ENCODE peak calls at places on chromosomes 13 and 19, in five cellular contexts. One of them, this sample, is unnamed. For H3K4me1, the result is how much of the 10 kb centered on the place peaks cover.

GRCh38 chr19:40639638-40639982 is 38.4 kb downstream of the LTBP4 start:
- DNase-seq in heart left ventricle: no peak
- DNase-seq in IMR-90: no peak
- DNase-seq in ovary: no peak
- DNase-seq in tibial nerve: no peak
- DNase-seq in this sample: no peak

GRCh38 chr19:16524991-16525734 is 17.1 kb downstream of the CHERP start:
- DNase-seq in heart left ventricle: no peak
- DNase-seq in IMR-90: no peak
- DNase-seq in ovary: no peak
- DNase-seq in tibial nerve: no peak
- DNase-seq in this sample: no peak

GRCh38 chr19:43997631-43998290 is 5.0 kb upstream of the ZNF230 start:
- DNase-seq in heart left ventricle: no peak
- DNase-seq in IMR-90: peak
- DNase-seq in ovary: no peak
- DNase-seq in tibial nerve: no peak
- DNase-seq in this sample: no peak

GRCh38 chr13:75226755-75227435 is 255.1 kb downstream of the TBC1D4 start:
- DNase-seq in heart left ventricle: no peak
- DNase-seq in IMR-90: peak
- DNase-seq in ovary: no peak
- DNase-seq in tibial nerve: no peak
- DNase-seq in this sample: no peak

GRCh38 chr19:20244356-20244755 is 77.3 kb downstream of the ZNF486 start:
- DNase-seq in heart left ventricle: no peak
- DNase-seq in IMR-90: no peak
- DNase-seq in ovary: no peak
- DNase-seq in tibial nerve: no peak
- DNase-seq in this sample: no peak

GRCh38 chr13:114108894-114109293 is 23.5 kb downstream of the RASA3 start:
- DNase-seq in heart left ventricle: no peak
- DNase-seq in IMR-90: no peak
- DNase-seq in ovary: peak
- DNase-seq in tibial nerve: peak
- DNase-seq in this sample: peak

GRCh38 chr13:23790591-23791170 is 98.5 kb downstream of the MIPEP start:
- DNase-seq in heart left ventricle: no peak
- DNase-seq in IMR-90: peak
- DNase-seq in ovary: no peak
- DNase-seq in tibial nerve: no peak
- DNase-seq in this sample: no peak

GRCh38 chr19:6753178-6754031 is 13.8 kb downstream of the SH2D3A start:
- DNase-seq in heart left ventricle: peak
- DNase-seq in IMR-90: peak
- DNase-seq in ovary: peak
- DNase-seq in tibial nerve: peak
- DNase-seq in this sample: peak

GRCh38 chr13:25190256-25190655 is 18.2 kb upstream of the AMER2 start:
- DNase-seq in heart left ventricle: no peak
- DNase-seq in IMR-90: no peak
- DNase-seq in ovary: no peak
- DNase-seq in tibial nerve: no peak
- DNase-seq in this sample: no peak

GRCh38 chr13:110807546-110807945 is 94.0 kb downstream of the ING1 start:
- DNase-seq in heart left ventricle: no peak
- DNase-seq in IMR-90: no peak
- DNase-seq in ovary: no peak
- DNase-seq in tibial nerve: no peak
- DNase-seq in this sample: no peak

GRCh38 chr13:29435125-29435911 is 160.2 kb downstream of the SLC7A1 start:
- DNase-seq in heart left ventricle: no peak
- DNase-seq in IMR-90: peak
- DNase-seq in ovary: no peak
- DNase-seq in tibial nerve: no peak
- DNase-seq in this sample: peak

GRCh38 chr13:61414686-61415664 is 674 bp downstream of the PCDH20 start:
- DNase-seq in heart left ventricle: peak
- DNase-seq in IMR-90: no peak
- DNase-seq in ovary: no peak
- DNase-seq in tibial nerve: no peak
- DNase-seq in this sample: no peak

GRCh38 chr13:61414136-61414535 is 1.5 kb downstream of the PCDH20 start:
- DNase-seq in heart left ventricle: no peak
- DNase-seq in IMR-90: no peak
- DNase-seq in ovary: no peak
- DNase-seq in tibial nerve: no peak
- DNase-seq in this sample: no peak

GRCh38 chr13:61413572-61413971 is 2.1 kb downstream of the PCDH20 start:
- DNase-seq in heart left ventricle: no peak
- DNase-seq in IMR-90: no peak
- DNase-seq in ovary: no peak
- DNase-seq in tibial nerve: no peak
- DNase-seq in this sample: no peak

GRCh38 chr13:61417171-61417570 is 1.5 kb upstream of the PCDH20 start:
- DNase-seq in heart left ventricle: no peak
- DNase-seq in IMR-90: no peak
- DNase-seq in ovary: no peak
- DNase-seq in tibial nerve: no peak
- DNase-seq in this sample: no peak

GRCh38 chr13:61415749-61416148 is at the start of gene PCDH20:
- DNase-seq in heart left ventricle: no peak
- DNase-seq in IMR-90: no peak
- DNase-seq in ovary: no peak
- DNase-seq in tibial nerve: no peak
- DNase-seq in this sample: no peak
- H3K27ac ChIP-seq in heart left ventricle: no peak
- H3K27ac ChIP-seq in IMR-90: no peak
- H3K27ac ChIP-seq in ovary: no peak
- H3K27ac ChIP-seq in tibial nerve: no peak
- H3K27ac ChIP-seq in this sample: no peak

DNA sequence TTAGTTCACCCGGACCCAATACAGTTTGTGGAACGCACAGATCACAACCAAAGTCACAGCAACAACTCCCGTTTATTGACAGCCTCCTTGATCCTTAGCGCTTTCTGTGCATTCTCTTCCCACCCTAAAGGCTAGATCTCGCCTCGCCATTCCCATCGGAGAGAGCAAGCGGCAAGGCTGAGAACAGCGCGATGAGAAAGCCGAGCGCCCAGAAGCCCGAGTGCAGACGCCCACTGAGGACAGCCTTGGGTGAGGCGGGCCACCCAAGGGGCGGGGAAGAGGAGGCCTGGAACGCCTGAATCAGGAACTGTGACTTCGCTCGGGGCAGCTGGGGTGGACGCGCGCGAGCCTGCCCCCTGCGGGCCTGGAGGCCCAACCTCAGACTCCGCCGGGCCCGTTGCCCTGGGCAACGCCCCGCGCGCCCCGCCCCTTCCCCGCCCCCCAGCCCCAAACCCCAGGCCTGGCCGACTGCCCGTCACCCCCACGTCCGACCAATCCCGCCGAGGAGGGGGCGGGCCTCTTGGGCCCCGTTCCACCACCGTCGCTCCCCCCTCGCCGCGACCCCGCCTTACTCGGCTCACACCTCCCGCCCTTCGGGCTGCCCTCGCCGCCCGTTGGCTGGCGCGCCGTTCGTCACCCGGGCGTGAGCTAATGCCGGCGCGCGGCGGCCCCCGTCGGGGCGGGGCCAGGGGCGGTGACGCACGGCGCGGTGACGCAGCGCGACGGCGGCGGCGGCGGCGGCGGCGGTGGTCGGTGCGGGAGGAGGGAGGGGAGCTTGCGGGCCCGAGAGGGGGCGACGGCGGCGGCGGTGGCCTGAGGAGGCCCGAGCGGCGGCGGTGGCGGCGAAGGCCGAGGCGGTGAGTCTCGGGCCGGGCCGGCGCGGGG is at the start of gene SAMD4B:
- DNase-seq in heart left ventricle: peak
- DNase-seq in IMR-90: peak
- DNase-seq in ovary: peak
- DNase-seq in tibial nerve: peak
- DNase-seq in this sample: peak
- TF ChIP-seq POLR2A in heart left ventricle: peak
- TF ChIP-seq POLR2A in IMR-90: peak
- TF ChIP-seq POLR2A in ovary: peak
- TF ChIP-seq POLR2A in tibial nerve: peak
- TF ChIP-seq POLR2A in this sample: peak

GRCh38 chr19:32219392-32219791 is 126.0 kb upstream of the ZNF507 start:
- DNase-seq in heart left ventricle: no peak
- DNase-seq in IMR-90: no peak
- DNase-seq in ovary: no peak
- DNase-seq in tibial nerve: no peak
- DNase-seq in this sample: no peak
- H3K4me1 ChIP-seq in heart left ventricle: under half
- H3K4me1 ChIP-seq in IMR-90: under half
- H3K4me1 ChIP-seq in ovary: under half
- H3K4me1 ChIP-seq in tibial nerve: under half
- H3K4me1 ChIP-seq in this sample: under half

GRCh38 chr13:40895207-40895606 is 105.8 kb downstream of the SLC25A15 start:
- DNase-seq in heart left ventricle: no peak
- DNase-seq in IMR-90: no peak
- DNase-seq in ovary: no peak
- DNase-seq in tibial nerve: no peak
- DNase-seq in this sample: no peak
- H3K27ac ChIP-seq in heart left ventricle: no peak
- H3K27ac ChIP-seq in IMR-90: no peak
- H3K27ac ChIP-seq in ovary: no peak
- H3K27ac ChIP-seq in tibial nerve: no peak
- H3K27ac ChIP-seq in this sample: no peak

GRCh38 chr19:34454685-34455084 is 26.5 kb downstream of the UBA2 start:
- DNase-seq in heart left ventricle: no peak
- DNase-seq in IMR-90: no peak
- DNase-seq in ovary: no peak
- DNase-seq in tibial nerve: no peak
- DNase-seq in this sample: no peak
- TF ChIP-seq POLR2A in heart left ventricle: no peak
- TF ChIP-seq POLR2A in IMR-90: no peak
- TF ChIP-seq POLR2A in ovary: no peak
- TF ChIP-seq POLR2A in tibial nerve: no peak
- TF ChIP-seq POLR2A in this sample: no peak

DNA sequence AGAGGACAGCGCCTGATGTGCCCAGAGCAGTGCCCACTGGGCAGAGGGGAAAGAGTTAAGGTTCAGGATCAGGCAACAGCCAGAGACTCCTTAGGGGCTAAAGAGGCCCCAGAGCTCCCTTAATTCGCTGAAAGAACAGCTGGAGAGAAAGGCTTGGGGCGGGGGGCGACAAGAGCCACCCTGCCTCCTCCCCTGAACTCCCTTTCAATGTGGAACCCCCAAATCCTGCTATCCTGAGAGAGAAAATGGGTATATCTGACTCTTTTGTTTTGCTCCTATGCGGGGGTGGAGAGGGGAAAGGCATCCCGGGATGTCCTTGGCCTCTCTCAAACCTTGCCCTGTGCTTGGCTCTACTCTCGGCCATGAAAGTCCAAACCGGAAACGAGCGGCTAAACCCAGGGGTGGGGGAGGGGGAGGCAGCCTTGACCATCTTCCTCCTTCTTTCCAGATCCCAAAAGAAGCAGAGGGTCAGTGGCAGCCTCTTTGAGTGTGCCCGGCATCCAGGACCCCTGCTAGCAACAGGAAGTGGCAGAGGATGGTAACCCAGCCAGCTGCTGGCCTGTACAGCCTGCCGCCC is 4.7 kb downstream of the PRKACA start:
- DNase-seq in heart left ventricle: peak
- DNase-seq in IMR-90: no peak
- DNase-seq in ovary: peak
- DNase-seq in tibial nerve: peak
- DNase-seq in this sample: peak
- H3K4me1 ChIP-seq in heart left ventricle: half or more
- H3K4me1 ChIP-seq in IMR-90: under half
- H3K4me1 ChIP-seq in ovary: under half
- H3K4me1 ChIP-seq in tibial nerve: half or more
- H3K4me1 ChIP-seq in this sample: under half

DNA sequence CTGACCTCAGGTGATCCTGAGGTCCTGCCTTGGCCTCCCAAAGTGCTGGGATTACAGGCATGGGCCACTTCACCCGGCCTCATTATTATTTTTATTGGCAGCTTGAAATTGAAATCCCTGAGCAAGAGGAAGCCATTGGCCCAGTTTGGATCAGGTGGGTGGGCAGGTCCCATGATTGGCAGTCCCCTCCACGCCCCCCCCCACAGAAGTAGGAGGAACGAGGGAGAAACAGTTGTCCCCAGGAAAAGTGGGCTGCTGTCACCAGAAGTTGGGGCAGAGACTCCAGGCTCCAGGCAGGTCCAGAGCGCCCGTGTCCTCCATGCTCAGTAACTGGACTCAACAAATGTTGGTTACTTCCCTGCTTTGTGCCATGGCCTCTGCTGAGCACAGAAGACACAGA is 70.4 kb downstream of the SIPA1L3 start:
- DNase-seq in heart left ventricle: no peak
- DNase-seq in IMR-90: no peak
- DNase-seq in ovary: no peak
- DNase-seq in tibial nerve: no peak
- DNase-seq in this sample: no peak
- H3K27ac ChIP-seq in heart left ventricle: no peak
- H3K27ac ChIP-seq in IMR-90: peak
- H3K27ac ChIP-seq in ovary: no peak
- H3K27ac ChIP-seq in tibial nerve: no peak
- H3K27ac ChIP-seq in this sample: no peak

GRCh38 chr19:58408152-58409009 is at the start of gene ZNF584:
- DNase-seq in heart left ventricle: peak
- DNase-seq in IMR-90: peak
- DNase-seq in ovary: peak
- DNase-seq in tibial nerve: peak
- DNase-seq in this sample: peak
- TF ChIP-seq POLR2A in heart left ventricle: peak
- TF ChIP-seq POLR2A in IMR-90: peak
- TF ChIP-seq POLR2A in ovary: peak
- TF ChIP-seq POLR2A in tibial nerve: peak
- TF ChIP-seq POLR2A in this sample: peak